ENCODE peak calls at places on chromosomes 11 and 22, in nine cellular contexts. One of them, this sample, is unnamed.

GRCh38 chr11:57980201-57980600 is 43.5 kb upstream of the OR9Q1 start:
- DNase-seq in AG08395: no peak
- DNase-seq in thyroid gland: no peak
- DNase-seq in HL-60: no peak
- DNase-seq in GM03348: no peak
- DNase-seq in NCI-H1436: no peak
- DNase-seq in immature natural killer cell: no peak
- DNase-seq in nephron progenitor cell: no peak
- DNase-seq in activated CD4-positive, alpha-beta T cell treated with anti-CD3 and anti-CD28 coated beads, Interleukin-2, amount 10 ng/mL, durations not matched to agents 7 days and 5 days: no peak
- DNase-seq in this sample: no peak

GRCh38 chr11:126416542-126417090 is 61.1 kb downstream of the ST3GAL4 start:
- DNase-seq in HL-60: no peak
- DNase-seq in nephron progenitor cell: no peak
- DNase-seq in GM03348: peak
- DNase-seq in AG08395: peak
- DNase-seq in activated CD4-positive, alpha-beta T cell treated with anti-CD3 and anti-CD28 coated beads, Interleukin-2, amount 10 ng/mL, durations not matched to agents 7 days and 5 days: peak
- DNase-seq in NCI-H1436: peak
- DNase-seq in immature natural killer cell: peak
- DNase-seq in thyroid gland: peak
- DNase-seq in this sample: no peak

GRCh38 chr11:44840085-44840478 is 110.6 kb downstream of the TP53I11 start:
- DNase-seq in activated CD4-positive, alpha-beta T cell treated with anti-CD3 and anti-CD28 coated beads, Interleukin-2, amount 10 ng/mL, durations not matched to agents 7 days and 5 days: no peak
- DNase-seq in HL-60: no peak
- DNase-seq in thyroid gland: peak
- DNase-seq in AG08395: no peak
- DNase-seq in immature natural killer cell: no peak
- DNase-seq in NCI-H1436: no peak
- DNase-seq in GM03348: no peak
- DNase-seq in nephron progenitor cell: no peak
- DNase-seq in this sample: no peak

GRCh38 chr11:73267921-73268540 is 4.1 kb upstream of the P2RY6 start:
- DNase-seq in nephron progenitor cell: peak
- DNase-seq in GM03348: no peak
- DNase-seq in AG08395: no peak
- DNase-seq in immature natural killer cell: no peak
- DNase-seq in NCI-H1436: no peak
- DNase-seq in activated CD4-positive, alpha-beta T cell treated with anti-CD3 and anti-CD28 coated beads, Interleukin-2, amount 10 ng/mL, durations not matched to agents 7 days and 5 days: no peak
- DNase-seq in thyroid gland: no peak
- DNase-seq in HL-60: no peak
- DNase-seq in this sample: no peak

GRCh38 chr22:36334838-36335603 is 52.7 kb downstream of the MYH9 start:
- DNase-seq in immature natural killer cell: no peak
- DNase-seq in AG08395: peak
- DNase-seq in GM03348: peak
- DNase-seq in thyroid gland: peak
- DNase-seq in nephron progenitor cell: no peak
- DNase-seq in HL-60: peak
- DNase-seq in NCI-H1436: no peak
- DNase-seq in activated CD4-positive, alpha-beta T cell treated with anti-CD3 and anti-CD28 coated beads, Interleukin-2, amount 10 ng/mL, durations not matched to agents 7 days and 5 days: no peak
- DNase-seq in this sample: no peak

GRCh38 chr11:17985517-17985916 is 27.3 kb downstream of the SERGEF start:
- DNase-seq in HL-60: no peak
- DNase-seq in AG08395: no peak
- DNase-seq in activated CD4-positive, alpha-beta T cell treated with anti-CD3 and anti-CD28 coated beads, Interleukin-2, amount 10 ng/mL, durations not matched to agents 7 days and 5 days: no peak
- DNase-seq in immature natural killer cell: no peak
- DNase-seq in nephron progenitor cell: no peak
- DNase-seq in GM03348: no peak
- DNase-seq in NCI-H1436: no peak
- DNase-seq in thyroid gland: peak
- DNase-seq in this sample: no peak

GRCh38 chr22:45506961-45507360 is 4.3 kb downstream of the FBLN1 start:
- DNase-seq in thyroid gland: no peak
- DNase-seq in AG08395: no peak
- DNase-seq in nephron progenitor cell: no peak
- DNase-seq in HL-60: no peak
- DNase-seq in immature natural killer cell: no peak
- DNase-seq in activated CD4-positive, alpha-beta T cell treated with anti-CD3 and anti-CD28 coated beads, Interleukin-2, amount 10 ng/mL, durations not matched to agents 7 days and 5 days: no peak
- DNase-seq in NCI-H1436: no peak
- DNase-seq in GM03348: no peak
- DNase-seq in this sample: no peak

GRCh38 chr22:30609260-30610185 is 2.5 kb downstream of the TCN2 start:
- DNase-seq in HL-60: peak
- DNase-seq in nephron progenitor cell: no peak
- DNase-seq in immature natural killer cell: no peak
- DNase-seq in NCI-H1436: no peak
- DNase-seq in thyroid gland: no peak
- DNase-seq in GM03348: peak
- DNase-seq in AG08395: peak
- DNase-seq in activated CD4-positive, alpha-beta T cell treated with anti-CD3 and anti-CD28 coated beads, Interleukin-2, amount 10 ng/mL, durations not matched to agents 7 days and 5 days: peak
- DNase-seq in this sample: no peak

GRCh38 chr22:48580481-48580970 is 1247.1 kb downstream of the BRD1 start:
- DNase-seq in thyroid gland: no peak
- DNase-seq in activated CD4-positive, alpha-beta T cell treated with anti-CD3 and anti-CD28 coated beads, Interleukin-2, amount 10 ng/mL, durations not matched to agents 7 days and 5 days: no peak
- DNase-seq in GM03348: no peak
- DNase-seq in NCI-H1436: no peak
- DNase-seq in immature natural killer cell: no peak
- DNase-seq in HL-60: no peak
- DNase-seq in AG08395: no peak
- DNase-seq in nephron progenitor cell: no peak
- DNase-seq in this sample: no peak

GRCh38 chr11:33716236-33716635 is 15.6 kb upstream of the C11orf91 start:
- DNase-seq in NCI-H1436: no peak
- DNase-seq in immature natural killer cell: no peak
- DNase-seq in HL-60: peak
- DNase-seq in GM03348: no peak
- DNase-seq in nephron progenitor cell: no peak
- DNase-seq in thyroid gland: no peak
- DNase-seq in activated CD4-positive, alpha-beta T cell treated with anti-CD3 and anti-CD28 coated beads, Interleukin-2, amount 10 ng/mL, durations not matched to agents 7 days and 5 days: peak
- DNase-seq in AG08395: peak
- DNase-seq in this sample: no peak